ENCODE peak calls at places on chromosome 2, in seven cellular contexts. B is HS-5, K is cardiac fibroblast, I is ovary, C is fibroblast of the conjunctiva, Q is germinal center, R is amygdala. Z is an unnamed sample.

GRCh38 chr2:37819228-37819627 is 105.9 kb upstream of the RMDN2 start:
- DNase-seq in B (peak; percentile 83), K (peak; percentile 31), I (no peak), C (peak; percentile 77), Q (no peak), R (no peak), Z (peak; percentile 93)

GRCh38 chr2:72629062-72629461 is 196.8 kb downstream of the EXOC6B start:
- DNase-seq in B (no peak), K (no peak), I (no peak), C (no peak), Q (no peak), R (no peak), Z (no peak)

GRCh38 chr2:124080281-124081153 is 55.4 kb downstream of the CNTNAP5 start:
- DNase-seq in B (no peak), K (no peak), I (no peak), C (no peak), Q (no peak), R (no peak), Z (no peak)

GRCh38 chr2:119852214-119852613 is 92.5 kb downstream of the PTPN4 start:
- DNase-seq in B (no peak), K (no peak), I (no peak), C (no peak), Q (no peak), R (no peak), Z (no peak)

GRCh38 chr2:206971805-206972204 is 32.5 kb downstream of the CPO start:
- DNase-seq in B (no peak), K (peak; percentile 38), I (no peak), C (peak; percentile 57), Q (no peak), R (no peak), Z (no peak)

GRCh38 chr2:28751956-28752607 is 452 bp downstream of the PPP1CB start:
- DNase-seq in B (no peak), K (peak; percentile 13), I (no peak), C (no peak), Q (peak; percentile 41), R (peak; percentile 27), Z (no peak)

GRCh38 chr2:123495241-123495640 is 529.8 kb upstream of the CNTNAP5 start:
- DNase-seq in B (no peak), K (no peak), I (no peak), C (peak; percentile 6), Q (no peak), R (no peak), Z (no peak)

GRCh38 chr2:12169060-12169406 is 422.6 kb downstream of the LPIN1 start:
- DNase-seq in B (no peak), K (peak; percentile 91), I (no peak), C (peak; percentile 51), Q (peak; percentile 20), R (no peak), Z (no peak)

GRCh38 chr2:211157211-211157610 is 600.8 kb downstream of the CPS1 start:
- DNase-seq in B (no peak), K (peak; percentile 21), I (no peak), C (no peak), Q (no peak), R (no peak), Z (no peak)

GRCh38 chr2:178484245-178485041 is 4.2 kb downstream of the PLEKHA3 start:
- DNase-seq in B (peak; percentile 24), K (peak; percentile 39), I (no peak), C (no peak), Q (no peak), R (peak; percentile 24), Z (no peak)

Z was measured in HFF-Myc.